ENCODE peak calls at places on chromosomes 1 and 21, in four cellular contexts. O, K, Y and S are unnamed samples.

GRCh38 chr1:2468041-2468472 is 8.0 kb upstream of the PLCH2 start:
- DNase-seq in K (peak; percentile 36), Y (no peak), O (peak; percentile 32), S (peak; percentile 36)

GRCh38 chr1:51750729-51751128 is 127.8 kb downstream of the NRDC start:
- DNase-seq in Y (no peak), K (no peak), O (no peak), S (no peak)

GRCh38 chr1:244231572-244232315 is 180.7 kb downstream of the ZBTB18 start:
- DNase-seq in K (no peak), O (peak; percentile 10), Y (peak; percentile 79), S (no peak)

GRCh38 chr1:60746278-60746761 is 336.0 kb upstream of the NFIA start:
- DNase-seq in K (no peak), O (no peak), Y (no peak), S (no peak)

GRCh38 chr1:74517599-74518051 is 5.2 kb upstream of the LRRC53 start:
- DNase-seq in O (no peak), Y (no peak), K (no peak), S (no peak)

GRCh38 chr1:226962421-226963391 is 22.6 kb downstream of the COQ8A start:
- DNase-seq in Y (no peak), K (no peak), O (no peak), S (no peak)

GRCh38 chr1:46489169-46489637 is 433 bp upstream of the DMBX1 start:
- DNase-seq in K (peak; percentile 35), Y (no peak), O (peak; percentile 37), S (peak; percentile 63)

GRCh38 chr1:168135116-168135981 is 1.4 kb downstream of the GPR161 start:
- DNase-seq in Y (peak; percentile 7), K (no peak), O (peak; percentile 14), S (no peak)

GRCh38 chr1:177620636-177621190 is 349.1 kb downstream of the SEC16B start:
- DNase-seq in K (no peak), Y (no peak), O (no peak), S (no peak)

GRCh38 chr1:35587736-35588135 is 14.6 kb downstream of the TFAP2E start:
- DNase-seq in K (no peak), O (no peak), Y (no peak), S (no peak)

GRCh38 chr1:14142397-14143095 is 442.6 kb downstream of the PRDM2 start:
- DNase-seq in K (no peak), O (no peak), Y (peak; percentile 11), S (no peak)

GRCh38 chr1:41795205-41795762 is 123.4 kb downstream of the HIVEP3 start:
- DNase-seq in O (no peak), K (no peak), Y (no peak), S (no peak)

GRCh38 chr1:211738709-211739301 is 63.4 kb upstream of the NEK2 start:
- DNase-seq in Y (no peak), K (peak; percentile 17), O (peak; percentile 28), S (peak; percentile 31)

GRCh38 chr1:145960468-145961108 is 2.8 kb upstream of the LIX1L start:
- DNase-seq in O (peak; percentile 61), K (peak; percentile 68), Y (peak; percentile 40), S (peak; percentile 59)

GRCh38 chr1:41221995-41222991 is 19.8 kb downstream of the SCMH1 start:
- DNase-seq in Y (peak; percentile 16), K (no peak), O (no peak), S (no peak)

GRCh38 chr1:78553859-78554258 is 63.1 kb downstream of the PTGFR start:
- DNase-seq in K (no peak), O (no peak), Y (no peak), S (no peak)

GRCh38 chr1:167043752-167044488 is 46.3 kb downstream of the GPA33 start:
- DNase-seq in K (peak; percentile 75), O (peak; percentile 88), Y (peak; percentile 94), S (peak; percentile 86)

GRCh38 chr21:21605502-21605901 is 607.3 kb downstream of the NCAM2 start:
- DNase-seq in K (no peak), Y (no peak), O (no peak), S (no peak)

GRCh38 chr1:110067429-110067956 is 3.0 kb downstream of the ALX3 start:
- DNase-seq in Y (no peak), K (no peak), O (no peak), S (no peak)

GRCh38 chr1:89823679-89824292 is 3.0 kb downstream of the LRRC8D start:
- DNase-seq in K (no peak), O (no peak), Y (no peak), S (no peak)

GRCh38 chr1:219564072-219564471 is 48.8 kb downstream of the ZC3H11B start:
- DNase-seq in Y (no peak), O (no peak), K (no peak), S (no peak)

GRCh38 chr1:64549464-64550239 is 79.7 kb downstream of the CACHD1 start:
- DNase-seq in O (no peak), K (no peak), Y (no peak), S (no peak)